ENCODE peak calls at places on chromosomes 2 and 18, in six cellular contexts. M is fibroblast of villous mesenchyme, S is GM12865, K is hepatocyte, W is foreskin fibroblast, G is fibroblast of mammary gland. B is an unnamed sample.

GRCh38 chr2:37201766-37202165 is 5.5 kb downstream of the CEBPZOS start:
- DNase-seq in M (no peak), S (no peak), K (no peak), W (no peak), G (peak), B (no peak)

GRCh38 chr2:210261996-210262510 is 36.8 kb upstream of the ACADL start:
- DNase-seq in M (no peak), S (no peak), K (no peak), W (no peak), G (no peak), B (no peak)

GRCh38 chr2:207468504-207468903 is 61.3 kb upstream of the CREB1 start:
- DNase-seq in M (no peak), S (no peak), K (no peak), W (peak), G (no peak), B (no peak)

GRCh38 chr2:190805843-190806242 is 74.8 kb upstream of the GLS start:
- DNase-seq in M (no peak), S (no peak), K (no peak), W (no peak), G (no peak), B (no peak)

GRCh38 chr2:148282201-148282600 is 261.3 kb downstream of the MBD5 start:
- DNase-seq in M (no peak), S (no peak), K (no peak), W (peak), G (peak), B (peak)

GRCh38 chr2:10375570-10376266 is 72.4 kb downstream of the ODC1 start:
- DNase-seq in M (no peak), S (peak), K (no peak), W (no peak), G (no peak), B (no peak)

GRCh38 chr2:19843992-19844515 is 57.7 kb downstream of the TTC32 start:
- DNase-seq in M (no peak), S (no peak), K (no peak), W (no peak), G (no peak), B (no peak)

GRCh38 chr2:170703776-170704476 is 11.2 kb upstream of the SP5 start:
- DNase-seq in M (no peak), S (no peak), K (no peak), W (no peak), G (no peak), B (no peak)

GRCh38 chr18:12947355-12948054 is at the start of gene SEH1L:
- DNase-seq in M (peak), S (peak), K (peak), W (peak), G (peak), B (peak)

GRCh38 chr2:239372835-239373234 is 28.0 kb downstream of the HDAC4 start:
- DNase-seq in M (no peak), S (no peak), K (no peak), W (no peak), G (no peak), B (no peak)

GRCh38 chr2:218395826-218396687 is 3.6 kb upstream of the CTDSP1 start:
- DNase-seq in M (peak), S (peak), K (peak), W (peak), G (peak), B (peak)

GRCh38 chr2:121804340-121804739 is 48.9 kb downstream of the TSN start:
- DNase-seq in M (no peak), S (peak), K (no peak), W (no peak), G (peak), B (no peak)

GRCh38 chr18:24659837-24660720 is 199.6 kb downstream of the HRH4 start:
- DNase-seq in M (peak), S (peak), K (no peak), W (peak), G (peak), B (peak)

GRCh38 chr2:20062615-20063545 is 11.5 kb upstream of the LAPTM4A start:
- DNase-seq in M (peak), S (peak), K (peak), W (peak), G (peak), B (peak)

GRCh38 chr2:48380989-48381625 is 148.8 kb upstream of the STON1 start:
- DNase-seq in M (no peak), S (no peak), K (no peak), W (peak), G (no peak), B (no peak)

GRCh38 chr18:77632738-77633137 is 383.1 kb downstream of the GALR1 start:
- DNase-seq in M (no peak), S (no peak), K (no peak), W (no peak), G (no peak), B (no peak)

GRCh38 chr2:177984739-177985138 is 87.8 kb downstream of the PDE11A start:
- DNase-seq in M (no peak), S (no peak), K (peak), W (no peak), G (no peak), B (no peak)

GRCh38 chr2:173397539-173397938 is 42.9 kb downstream of the CDCA7 start:
- DNase-seq in M (no peak), S (peak), K (no peak), W (no peak), G (no peak), B (no peak)

GRCh38 chr2:160491922-160492371 is 1.7 kb downstream of the RBMS1 start:
- DNase-seq in M (peak), S (no peak), K (peak), W (peak), G (peak), B (peak)

GRCh38 chr2:210458395-210458794 is 18.2 kb downstream of the LANCL1 start:
- DNase-seq in M (no peak), S (no peak), K (no peak), W (no peak), G (no peak), B (no peak)

GRCh38 chr2:209395652-209396051 is 28.2 kb upstream of the MAP2 start:
- DNase-seq in M (no peak), S (no peak), K (no peak), W (no peak), G (no peak), B (no peak)

GRCh38 chr2:26316041-26316440 is 29.9 kb upstream of the SELENOI start:
- DNase-seq in M (peak), S (peak), K (no peak), W (peak), G (no peak), B (no peak)

GRCh38 chr2:26312471-26312870 is 33.5 kb upstream of the SELENOI start:
- DNase-seq in M (no peak), S (no peak), K (no peak), W (no peak), G (no peak), B (no peak)

GRCh38 chr2:26313446-26313845 is 32.5 kb upstream of the SELENOI start:
- DNase-seq in M (no peak), S (no peak), K (no peak), W (no peak), G (no peak), B (no peak)

GRCh38 chr2:26316845-26317244 is 29.1 kb upstream of the SELENOI start:
- DNase-seq in M (no peak), S (no peak), K (no peak), W (no peak), G (no peak), B (no peak)

GRCh38 chr2:26314243-26314642 is 31.7 kb upstream of the SELENOI start:
- DNase-seq in M (no peak), S (no peak), K (no peak), W (no peak), G (no peak), B (no peak)
- TF ChIP-seq CTCF in M (peak), S (no peak), K (no peak), W (no peak), G (no peak), B (no peak)

GRCh38 chr2:66584011-66584410 is 149.1 kb downstream of the MEIS1 start:
- DNase-seq in M (no peak), S (no peak), K (no peak), W (no peak), G (no peak), B (no peak)
- H3K4me3 ChIP-seq in M (no peak), S (no peak), K (no peak), W (no peak), G (no peak), B (no peak)

GRCh38 chr2:176148758-176149483 is 2.4 kb upstream of the HOXD4 start:
- DNase-seq in M (no peak), S (no peak), K (no peak), W (no peak), G (no peak), B (no peak)

GRCh38 chr2:176152350-176153181 is 1.2 kb downstream of the HOXD4 start:
- DNase-seq in M (no peak), S (no peak), K (no peak), W (no peak), G (no peak), B (no peak)

GRCh38 chr2:176151199-176152099 is at the start of gene HOXD4:
- DNase-seq in M (no peak), S (no peak), K (no peak), W (no peak), G (no peak), B (no peak)

GRCh38 chr2:176149484-176150337 is 1.6 kb upstream of the HOXD4 start:
- DNase-seq in M (no peak), S (no peak), K (no peak), W (no peak), G (no peak), B (no peak)

GRCh38 chr2:176150338-176151198 is 782 bp upstream of the HOXD4 start:
- DNase-seq in M (no peak), S (no peak), K (no peak), W (no peak), G (no peak), B (no peak)
- TF ChIP-seq CTCF in M (no peak), S (no peak), K (no peak), W (no peak), G (no peak), B (no peak)

DNA sequence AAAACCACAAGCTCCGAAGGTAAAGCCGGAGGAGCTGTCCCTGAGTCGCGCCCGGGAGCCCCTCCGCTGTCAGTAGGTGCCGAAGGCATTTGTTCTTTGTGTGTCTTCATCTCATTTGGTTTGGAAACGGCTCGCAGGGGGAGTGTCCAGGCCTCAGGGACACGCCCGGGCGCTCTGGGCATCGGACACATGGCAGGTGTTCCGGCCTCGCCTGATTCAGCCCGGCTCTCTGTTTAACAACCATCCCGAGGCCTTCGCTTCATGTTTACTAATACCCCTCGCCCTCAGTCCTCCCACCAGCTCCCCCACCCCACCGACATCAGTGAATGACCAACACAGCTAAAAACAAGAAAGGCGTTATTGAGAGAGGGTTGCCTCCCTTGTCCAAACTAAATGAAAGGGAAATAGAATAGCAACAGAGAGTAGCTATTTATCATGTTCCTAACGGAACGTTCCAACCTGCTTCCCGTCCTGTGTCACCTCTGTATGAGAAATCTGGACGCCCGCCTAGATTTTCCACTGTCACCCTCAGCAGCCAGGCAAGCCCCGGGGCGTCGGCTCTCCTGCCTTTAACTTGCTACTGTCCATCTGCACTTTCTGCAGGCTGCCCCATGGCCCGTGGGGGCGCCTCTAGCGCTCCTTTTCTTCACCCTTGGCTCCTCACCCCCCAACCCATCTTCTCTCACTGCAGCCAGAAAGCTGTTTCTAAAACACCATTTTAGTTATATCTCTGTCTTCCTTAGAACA is 73.9 kb downstream of the MYCN start:
- DNase-seq in M (no peak), S (no peak), K (no peak), W (no peak), G (no peak), B (no peak)
- H3K4me3 ChIP-seq in M (no peak), S (no peak), K (no peak), W (no peak), G (no peak), B (no peak)

B was measured in fibroblast of the aortic adventitia.